ENCODE peak calls at places on chromosome 11, in seven cellular contexts. One of them, this sample, is unnamed.

GRCh38 chr11:35009191-35009940 is 92.9 kb downstream of the PDHX start:
- DNase-seq in stomach: no peak
- DNase-seq in bronchial epithelial cell: peak
- DNase-seq in Caco-2: peak
- DNase-seq in endothelial cell: no peak
- DNase-seq in left lung: no peak
- DNase-seq in fibroblast of mammary gland: peak
- DNase-seq in this sample: no peak

GRCh38 chr11:68950268-68950667 is 30.5 kb downstream of the MRGPRD start:
- DNase-seq in stomach: no peak
- DNase-seq in bronchial epithelial cell: peak
- DNase-seq in Caco-2: peak
- DNase-seq in endothelial cell: peak
- DNase-seq in left lung: no peak
- DNase-seq in fibroblast of mammary gland: peak
- DNase-seq in this sample: no peak

GRCh38 chr11:58958500-58958899 is 19.2 kb downstream of the GLYATL1 start:
- DNase-seq in stomach: peak
- DNase-seq in bronchial epithelial cell: peak
- DNase-seq in Caco-2: peak
- DNase-seq in endothelial cell: peak
- DNase-seq in left lung: no peak
- DNase-seq in fibroblast of mammary gland: peak
- DNase-seq in this sample: no peak

GRCh38 chr11:86785576-86785975 is 14.8 kb upstream of the PRSS23 start:
- DNase-seq in stomach: no peak
- DNase-seq in bronchial epithelial cell: no peak
- DNase-seq in Caco-2: no peak
- DNase-seq in endothelial cell: no peak
- DNase-seq in left lung: no peak
- DNase-seq in fibroblast of mammary gland: no peak
- DNase-seq in this sample: no peak

GRCh38 chr11:72975778-72976520 is 161.7 kb downstream of the ATG16L2 start:
- DNase-seq in stomach: no peak
- DNase-seq in bronchial epithelial cell: peak
- DNase-seq in Caco-2: no peak
- DNase-seq in endothelial cell: no peak
- DNase-seq in left lung: no peak
- DNase-seq in fibroblast of mammary gland: peak
- DNase-seq in this sample: no peak

GRCh38 chr11:11370263-11371060 is 17.4 kb upstream of the CSNK2A3 start:
- DNase-seq in stomach: no peak
- DNase-seq in bronchial epithelial cell: no peak
- DNase-seq in Caco-2: no peak
- DNase-seq in endothelial cell: no peak
- DNase-seq in left lung: no peak
- DNase-seq in fibroblast of mammary gland: no peak
- DNase-seq in this sample: no peak

GRCh38 chr11:66338276-66339162 is 2.3 kb upstream of the RIN1 start:
- DNase-seq in stomach: no peak
- DNase-seq in bronchial epithelial cell: no peak
- DNase-seq in Caco-2: no peak
- DNase-seq in endothelial cell: no peak
- DNase-seq in left lung: peak
- DNase-seq in fibroblast of mammary gland: no peak
- DNase-seq in this sample: no peak

GRCh38 chr11:120168960-120169681 is 31.2 kb upstream of the TRIM29 start:
- DNase-seq in stomach: peak
- DNase-seq in bronchial epithelial cell: peak
- DNase-seq in Caco-2: peak
- DNase-seq in endothelial cell: peak
- DNase-seq in left lung: peak
- DNase-seq in fibroblast of mammary gland: peak
- DNase-seq in this sample: peak

GRCh38 chr11:86459682-86460460 is 85.2 kb downstream of the CCDC81 start:
- DNase-seq in stomach: peak
- DNase-seq in bronchial epithelial cell: peak
- DNase-seq in Caco-2: peak
- DNase-seq in endothelial cell: no peak
- DNase-seq in left lung: no peak
- DNase-seq in fibroblast of mammary gland: peak
- DNase-seq in this sample: peak

GRCh38 chr11:8596504-8597046 is 2.5 kb upstream of the STK33 start:
- DNase-seq in stomach: no peak
- DNase-seq in bronchial epithelial cell: no peak
- DNase-seq in Caco-2: no peak
- DNase-seq in endothelial cell: no peak
- DNase-seq in left lung: no peak
- DNase-seq in fibroblast of mammary gland: no peak
- DNase-seq in this sample: no peak

GRCh38 chr11:131392528-131393255 is 22.3 kb downstream of the NTM start:
- DNase-seq in stomach: no peak
- DNase-seq in bronchial epithelial cell: peak
- DNase-seq in Caco-2: no peak
- DNase-seq in endothelial cell: peak
- DNase-seq in left lung: no peak
- DNase-seq in fibroblast of mammary gland: peak
- DNase-seq in this sample: no peak

GRCh38 chr11:16956538-16957153 is 57.6 kb downstream of the PLEKHA7 start:
- DNase-seq in stomach: no peak
- DNase-seq in bronchial epithelial cell: peak
- DNase-seq in Caco-2: peak
- DNase-seq in endothelial cell: no peak
- DNase-seq in left lung: no peak
- DNase-seq in fibroblast of mammary gland: no peak
- DNase-seq in this sample: no peak

GRCh38 chr11:68146704-68147474 is 25.7 kb upstream of the CHKA start:
- DNase-seq in stomach: peak
- DNase-seq in bronchial epithelial cell: peak
- DNase-seq in Caco-2: peak
- DNase-seq in endothelial cell: no peak
- DNase-seq in left lung: peak
- DNase-seq in fibroblast of mammary gland: peak
- DNase-seq in this sample: no peak

GRCh38 chr11:74321487-74322188 is 10.2 kb upstream of the P4HA3 start:
- DNase-seq in stomach: no peak
- DNase-seq in bronchial epithelial cell: peak
- DNase-seq in Caco-2: peak
- DNase-seq in endothelial cell: peak
- DNase-seq in left lung: no peak
- DNase-seq in fibroblast of mammary gland: peak
- DNase-seq in this sample: no peak

GRCh38 chr11:67158241-67158640 is 39.2 kb downstream of the KDM2A start:
- DNase-seq in stomach: no peak
- DNase-seq in bronchial epithelial cell: no peak
- DNase-seq in Caco-2: no peak
- DNase-seq in endothelial cell: no peak
- DNase-seq in left lung: no peak
- DNase-seq in fibroblast of mammary gland: peak
- DNase-seq in this sample: no peak

GRCh38 chr11:77209663-77210062 is 81.6 kb downstream of the MYO7A start:
- DNase-seq in stomach: no peak
- DNase-seq in bronchial epithelial cell: no peak
- DNase-seq in Caco-2: no peak
- DNase-seq in endothelial cell: no peak
- DNase-seq in left lung: no peak
- DNase-seq in fibroblast of mammary gland: no peak
- DNase-seq in this sample: no peak

GRCh38 chr11:75802913-75803820 is 11.8 kb upstream of the UVRAG start:
- DNase-seq in stomach: peak
- DNase-seq in bronchial epithelial cell: peak
- DNase-seq in Caco-2: peak
- DNase-seq in endothelial cell: peak
- DNase-seq in left lung: peak
- DNase-seq in fibroblast of mammary gland: peak
- DNase-seq in this sample: peak

GRCh38 chr11:1853376-1854131 is 670 bp downstream of the LSP1 start:
- DNase-seq in stomach: no peak
- DNase-seq in bronchial epithelial cell: no peak
- DNase-seq in Caco-2: no peak
- DNase-seq in endothelial cell: no peak
- DNase-seq in left lung: no peak
- DNase-seq in fibroblast of mammary gland: no peak
- DNase-seq in this sample: no peak

GRCh38 chr11:122155001-122155400 is 39.0 kb upstream of the BLID start:
- DNase-seq in stomach: no peak
- DNase-seq in bronchial epithelial cell: no peak
- DNase-seq in Caco-2: no peak
- DNase-seq in endothelial cell: no peak
- DNase-seq in left lung: no peak
- DNase-seq in fibroblast of mammary gland: no peak
- DNase-seq in this sample: no peak

DNA sequence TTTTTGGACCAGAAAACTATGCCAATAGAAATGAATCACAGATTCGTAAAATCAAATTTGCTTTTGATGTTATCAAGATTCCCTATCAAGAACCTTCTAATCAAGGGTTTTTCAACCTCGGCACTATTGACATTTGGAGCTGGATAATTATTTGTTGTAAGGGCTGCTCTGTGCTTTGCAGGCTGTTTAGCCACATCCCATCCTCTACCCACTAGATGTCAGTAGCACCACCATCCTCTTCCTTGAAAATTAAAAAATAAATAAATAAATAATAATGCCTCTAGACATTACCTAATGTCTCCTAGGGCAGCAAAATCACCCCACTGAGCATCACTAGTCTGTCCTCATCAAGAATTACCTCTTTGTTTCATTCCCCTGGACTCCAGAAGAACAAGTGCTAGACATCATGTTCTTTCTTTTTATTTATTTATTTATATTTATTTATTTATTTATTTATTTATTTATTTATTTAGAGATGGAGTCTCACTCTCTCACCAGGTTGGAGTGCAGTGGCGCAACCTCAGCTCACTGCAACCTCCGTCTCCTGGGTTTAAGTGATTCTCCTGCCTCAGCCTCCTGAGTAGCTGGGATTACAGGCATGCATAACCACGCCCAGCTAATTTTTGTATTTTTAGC is 744.7 kb downstream of the KCNA4 start:
- DNase-seq in stomach: no peak
- DNase-seq in bronchial epithelial cell: peak
- DNase-seq in Caco-2: peak
- DNase-seq in endothelial cell: no peak
- DNase-seq in left lung: no peak
- DNase-seq in fibroblast of mammary gland: peak
- DNase-seq in this sample: no peak
- TF ChIP-seq CTCF in stomach: no peak
- TF ChIP-seq CTCF in bronchial epithelial cell: peak
- TF ChIP-seq CTCF in Caco-2: peak
- TF ChIP-seq CTCF in endothelial cell: no peak
- TF ChIP-seq CTCF in left lung: no peak
- TF ChIP-seq CTCF in fibroblast of mammary gland: peak
- TF ChIP-seq CTCF in this sample: no peak

GRCh38 chr11:134554861-134555260 is 142.8 kb upstream of the B3GAT1 start:
- DNase-seq in stomach: no peak
- DNase-seq in bronchial epithelial cell: no peak
- DNase-seq in Caco-2: no peak
- DNase-seq in endothelial cell: no peak
- DNase-seq in left lung: no peak
- DNase-seq in fibroblast of mammary gland: no peak
- DNase-seq in this sample: no peak

GRCh38 chr11:134557571-134558257 is 145.7 kb upstream of the B3GAT1 start:
- DNase-seq in stomach: no peak
- DNase-seq in bronchial epithelial cell: peak
- DNase-seq in Caco-2: no peak
- DNase-seq in endothelial cell: no peak
- DNase-seq in left lung: no peak
- DNase-seq in fibroblast of mammary gland: no peak
- DNase-seq in this sample: no peak

GRCh38 chr11:134554106-134554505 is 142.1 kb upstream of the B3GAT1 start:
- DNase-seq in stomach: no peak
- DNase-seq in bronchial epithelial cell: no peak
- DNase-seq in Caco-2: no peak
- DNase-seq in endothelial cell: no peak
- DNase-seq in left lung: no peak
- DNase-seq in fibroblast of mammary gland: no peak
- DNase-seq in this sample: no peak

GRCh38 chr11:134556186-134556585 is 144.1 kb upstream of the B3GAT1 start:
- DNase-seq in stomach: no peak
- DNase-seq in bronchial epithelial cell: no peak
- DNase-seq in Caco-2: no peak
- DNase-seq in endothelial cell: no peak
- DNase-seq in left lung: no peak
- DNase-seq in fibroblast of mammary gland: no peak
- DNase-seq in this sample: no peak

GRCh38 chr11:134555510-134555909 is 143.5 kb upstream of the B3GAT1 start:
- DNase-seq in stomach: no peak
- DNase-seq in bronchial epithelial cell: no peak
- DNase-seq in Caco-2: no peak
- DNase-seq in endothelial cell: no peak
- DNase-seq in left lung: no peak
- DNase-seq in fibroblast of mammary gland: no peak
- DNase-seq in this sample: no peak
- TF ChIP-seq CTCF in stomach: no peak
- TF ChIP-seq CTCF in bronchial epithelial cell: no peak
- TF ChIP-seq CTCF in Caco-2: no peak
- TF ChIP-seq CTCF in endothelial cell: no peak
- TF ChIP-seq CTCF in left lung: no peak
- TF ChIP-seq CTCF in fibroblast of mammary gland: no peak
- TF ChIP-seq CTCF in this sample: no peak

DNA sequence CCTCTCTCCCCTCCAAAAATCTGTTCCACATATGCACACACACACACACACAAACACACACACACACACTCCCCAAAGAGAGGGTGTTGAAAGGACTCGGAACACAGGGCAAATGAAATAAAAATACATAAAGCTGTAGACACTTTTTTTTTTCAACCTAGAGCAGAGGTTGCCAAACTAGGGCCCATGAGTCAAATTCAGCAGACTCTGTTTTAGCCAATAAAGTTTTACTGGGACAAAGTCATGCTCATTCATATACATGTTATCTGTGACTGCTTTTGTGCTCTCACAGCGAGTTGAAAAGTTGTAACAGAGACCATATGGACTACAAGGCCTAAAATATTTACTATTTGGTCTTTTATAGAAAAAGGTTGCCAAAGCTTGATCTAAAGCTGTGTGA is 8.9 kb downstream of the IMMP1L start:
- DNase-seq in stomach: no peak
- DNase-seq in bronchial epithelial cell: no peak
- DNase-seq in Caco-2: no peak
- DNase-seq in endothelial cell: no peak
- DNase-seq in left lung: no peak
- DNase-seq in fibroblast of mammary gland: peak
- DNase-seq in this sample: no peak
- TF ChIP-seq CTCF in stomach: no peak
- TF ChIP-seq CTCF in bronchial epithelial cell: no peak
- TF ChIP-seq CTCF in Caco-2: no peak
- TF ChIP-seq CTCF in endothelial cell: no peak
- TF ChIP-seq CTCF in left lung: no peak
- TF ChIP-seq CTCF in fibroblast of mammary gland: no peak
- TF ChIP-seq CTCF in this sample: no peak

DNA sequence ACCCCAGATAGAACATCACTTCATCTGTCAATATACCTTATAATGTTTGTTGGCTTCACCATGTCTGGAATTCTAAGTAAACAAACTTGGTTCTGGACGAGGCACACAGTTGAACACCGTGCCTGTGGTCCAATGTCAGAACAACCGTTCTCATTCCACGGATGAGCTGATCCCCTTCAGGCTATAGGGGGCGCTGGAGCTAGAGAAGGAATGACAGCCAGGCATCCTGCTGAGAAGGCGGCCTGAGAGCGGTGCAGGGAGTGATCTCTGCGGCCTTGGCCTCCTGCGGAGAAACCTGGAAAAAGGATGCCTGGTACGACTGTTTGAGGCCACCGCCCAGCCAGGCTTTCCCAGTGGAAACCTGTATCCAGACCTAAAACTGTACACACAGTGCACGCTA is 48.7 kb downstream of the FDX1 start:
- DNase-seq in stomach: no peak
- DNase-seq in bronchial epithelial cell: no peak
- DNase-seq in Caco-2: peak
- DNase-seq in endothelial cell: peak
- DNase-seq in left lung: no peak
- DNase-seq in fibroblast of mammary gland: no peak
- DNase-seq in this sample: no peak
- TF ChIP-seq CTCF in stomach: no peak
- TF ChIP-seq CTCF in bronchial epithelial cell: peak
- TF ChIP-seq CTCF in Caco-2: peak
- TF ChIP-seq CTCF in endothelial cell: peak
- TF ChIP-seq CTCF in left lung: no peak
- TF ChIP-seq CTCF in fibroblast of mammary gland: peak
- TF ChIP-seq CTCF in this sample: no peak

This sample was measured in omental fat pad.